ENCODE peak calls at places on chromosomes 2 and 18, in four cellular contexts. One of them, this sample, is unnamed.

GRCh38 chr2:225399509-225399908 is at the start of gene NYAP2:
- DNase-seq in osteoblast: no peak
- DNase-seq in iPS DF 6.9: no peak
- DNase-seq in tibial nerve: no peak
- DNase-seq in this sample: no peak

GRCh38 chr2:182360012-182360662 is 66.7 kb downstream of the PDE1A start:
- DNase-seq in iPS DF 6.9: no peak
- DNase-seq in osteoblast: no peak
- DNase-seq in tibial nerve: no peak
- DNase-seq in this sample: no peak

GRCh38 chr2:241445426-241445825 is 63.0 kb downstream of the STK25 start:
- DNase-seq in osteoblast: no peak
- DNase-seq in tibial nerve: no peak
- DNase-seq in iPS DF 6.9: no peak
- DNase-seq in this sample: no peak

GRCh38 chr18:812673-813404 is 797 bp upstream of the YES1 start:
- DNase-seq in osteoblast: peak; percentile 92
- DNase-seq in tibial nerve: peak; percentile 51
- DNase-seq in iPS DF 6.9: no peak
- DNase-seq in this sample: peak; percentile 56

GRCh38 chr2:72143441-72144356 is 4.0 kb downstream of the CYP26B1 start:
- DNase-seq in tibial nerve: peak; percentile 13
- DNase-seq in iPS DF 6.9: no peak
- DNase-seq in osteoblast: peak; percentile 89
- DNase-seq in this sample: no peak

GRCh38 chr2:189657867-189658266 is 3.4 kb upstream of the ASNSD1 start:
- DNase-seq in osteoblast: peak; percentile 81
- DNase-seq in tibial nerve: no peak
- DNase-seq in iPS DF 6.9: no peak
- DNase-seq in this sample: no peak

GRCh38 chr2:1743396-1744150 is 742 bp downstream of the PXDN start:
- DNase-seq in osteoblast: peak; percentile 89
- DNase-seq in iPS DF 6.9: no peak
- DNase-seq in tibial nerve: no peak
- DNase-seq in this sample: no peak

GRCh38 chr2:171626949-171627348 is 60.3 kb upstream of the DYNC1I2 start:
- DNase-seq in osteoblast: no peak
- DNase-seq in iPS DF 6.9: no peak
- DNase-seq in tibial nerve: no peak
- DNase-seq in this sample: no peak

GRCh38 chr2:201450910-201451329 is 338 bp downstream of the TRAK2 start:
- DNase-seq in osteoblast: peak; percentile 78
- DNase-seq in tibial nerve: peak; percentile 13
- DNase-seq in iPS DF 6.9: no peak
- DNase-seq in this sample: no peak

GRCh38 chr2:124560592-124561112 is 535.6 kb downstream of the CNTNAP5 start:
- DNase-seq in osteoblast: no peak
- DNase-seq in iPS DF 6.9: no peak
- DNase-seq in tibial nerve: no peak
- DNase-seq in this sample: no peak

GRCh38 chr2:119255760-119256573 is 32.3 kb downstream of the STEAP3 start:
- DNase-seq in osteoblast: peak; percentile 93
- DNase-seq in tibial nerve: no peak
- DNase-seq in iPS DF 6.9: no peak
- DNase-seq in this sample: no peak

GRCh38 chr2:6877402-6878305 is at the start of gene RSAD2:
- DNase-seq in tibial nerve: no peak
- DNase-seq in iPS DF 6.9: no peak
- DNase-seq in osteoblast: peak; percentile 9
- DNase-seq in this sample: peak; percentile 77

GRCh38 chr2:224611938-224612337 is 26.8 kb upstream of the CUL3 start:
- DNase-seq in iPS DF 6.9: no peak
- DNase-seq in osteoblast: no peak
- DNase-seq in tibial nerve: no peak
- DNase-seq in this sample: no peak

GRCh38 chr2:96758987-96759386 is 1.7 kb upstream of the CNNM4 start:
- DNase-seq in osteoblast: no peak
- DNase-seq in iPS DF 6.9: no peak
- DNase-seq in tibial nerve: no peak
- DNase-seq in this sample: no peak

GRCh38 chr2:174335605-174336402 is 1.1 kb downstream of the SP9 start:
- DNase-seq in tibial nerve: no peak
- DNase-seq in osteoblast: peak; percentile 87
- DNase-seq in iPS DF 6.9: no peak
- DNase-seq in this sample: no peak

GRCh38 chr18:5419601-5420000 is 124.1 kb upstream of the ZBTB14 start:
- DNase-seq in iPS DF 6.9: no peak
- DNase-seq in tibial nerve: no peak
- DNase-seq in osteoblast: no peak
- DNase-seq in this sample: no peak

GRCh38 chr2:21469158-21469557 is 345.4 kb downstream of the TDRD15 start:
- DNase-seq in osteoblast: no peak
- DNase-seq in tibial nerve: no peak
- DNase-seq in iPS DF 6.9: no peak
- DNase-seq in this sample: no peak

GRCh38 chr2:128346811-128347558 is 28.3 kb upstream of the HS6ST1 start:
- DNase-seq in iPS DF 6.9: no peak
- DNase-seq in tibial nerve: no peak
- DNase-seq in osteoblast: peak; percentile 48
- DNase-seq in this sample: no peak

GRCh38 chr2:219453691-219454131 is 19.1 kb downstream of the SPEG start:
- DNase-seq in osteoblast: peak; percentile 94
- DNase-seq in tibial nerve: no peak
- DNase-seq in iPS DF 6.9: no peak
- DNase-seq in this sample: no peak

GRCh38 chr2:9802576-9802993 is 40.7 kb upstream of the TAF1B start:
- DNase-seq in osteoblast: peak; percentile 25
- DNase-seq in iPS DF 6.9: no peak
- DNase-seq in tibial nerve: no peak
- DNase-seq in this sample: no peak

GRCh38 chr2:45268631-45269030 is 259.4 kb upstream of the SIX2 start:
- DNase-seq in iPS DF 6.9: no peak
- DNase-seq in osteoblast: no peak
- DNase-seq in tibial nerve: no peak
- DNase-seq in this sample: no peak

GRCh38 chr2:63344575-63345284 is 243.5 kb downstream of the WDPCP start:
- DNase-seq in iPS DF 6.9: no peak
- DNase-seq in tibial nerve: no peak
- DNase-seq in osteoblast: no peak
- DNase-seq in this sample: no peak

GRCh38 chr18:2979871-2980606 is 32.9 kb downstream of the LPIN2 start:
- DNase-seq in tibial nerve: no peak
- DNase-seq in osteoblast: no peak
- DNase-seq in iPS DF 6.9: no peak
- DNase-seq in this sample: no peak

GRCh38 chr2:42752299-42752698 is 11.6 kb downstream of the OXER1 start:
- DNase-seq in iPS DF 6.9: no peak
- DNase-seq in osteoblast: peak; percentile 34
- DNase-seq in tibial nerve: no peak
- DNase-seq in this sample: no peak

GRCh38 chr18:75203456-75204261 is 5.3 kb downstream of the PTGR3 start:
- DNase-seq in iPS DF 6.9: no peak
- DNase-seq in osteoblast: peak; percentile 83
- DNase-seq in tibial nerve: no peak
- DNase-seq in this sample: no peak

GRCh38 chr2:224442092-224442999 is 40.4 kb upstream of the FAM124B start:
- DNase-seq in tibial nerve: no peak
- DNase-seq in osteoblast: peak; percentile 86
- DNase-seq in iPS DF 6.9: no peak
- DNase-seq in this sample: no peak

GRCh38 chr2:80786584-80786983 is 482.0 kb upstream of the LRRTM1 start:
- DNase-seq in osteoblast: no peak
- DNase-seq in tibial nerve: no peak
- DNase-seq in iPS DF 6.9: no peak
- DNase-seq in this sample: no peak

GRCh38 chr2:75337040-75337439 is 137.7 kb upstream of the TACR1 start:
- DNase-seq in osteoblast: no peak
- DNase-seq in tibial nerve: no peak
- DNase-seq in iPS DF 6.9: no peak
- DNase-seq in this sample: no peak

GRCh38 chr2:127012868-127013267 is 94.1 kb downstream of the BIN1 start:
- DNase-seq in osteoblast: no peak
- DNase-seq in tibial nerve: no peak
- DNase-seq in iPS DF 6.9: no peak
- DNase-seq in this sample: no peak

GRCh38 chr2:131081190-131081589 is 12.1 kb downstream of the FAM168B start:
- DNase-seq in iPS DF 6.9: no peak
- DNase-seq in osteoblast: no peak
- DNase-seq in tibial nerve: no peak
- DNase-seq in this sample: no peak

GRCh38 chr2:85599468-85600234 is 2.8 kb downstream of the TMEM150A start:
- DNase-seq in iPS DF 6.9: no peak
- DNase-seq in osteoblast: peak; percentile 57
- DNase-seq in tibial nerve: no peak
- DNase-seq in this sample: no peak

GRCh38 chr18:75070625-75071483 is 138.1 kb downstream of the PTGR3 start:
- DNase-seq in osteoblast: peak; percentile 97
- DNase-seq in tibial nerve: no peak
- DNase-seq in iPS DF 6.9: no peak
- DNase-seq in this sample: peak; percentile 88

GRCh38 chr18:12056884-12057402 is 36.7 kb upstream of the ANKRD62 start:
- DNase-seq in osteoblast: no peak
- DNase-seq in tibial nerve: no peak
- DNase-seq in iPS DF 6.9: no peak
- DNase-seq in this sample: no peak

GRCh38 chr2:227491391-227491790 is 19.4 kb downstream of the AGFG1 start:
- DNase-seq in osteoblast: no peak
- DNase-seq in tibial nerve: no peak
- DNase-seq in iPS DF 6.9: no peak
- DNase-seq in this sample: no peak

DNA sequence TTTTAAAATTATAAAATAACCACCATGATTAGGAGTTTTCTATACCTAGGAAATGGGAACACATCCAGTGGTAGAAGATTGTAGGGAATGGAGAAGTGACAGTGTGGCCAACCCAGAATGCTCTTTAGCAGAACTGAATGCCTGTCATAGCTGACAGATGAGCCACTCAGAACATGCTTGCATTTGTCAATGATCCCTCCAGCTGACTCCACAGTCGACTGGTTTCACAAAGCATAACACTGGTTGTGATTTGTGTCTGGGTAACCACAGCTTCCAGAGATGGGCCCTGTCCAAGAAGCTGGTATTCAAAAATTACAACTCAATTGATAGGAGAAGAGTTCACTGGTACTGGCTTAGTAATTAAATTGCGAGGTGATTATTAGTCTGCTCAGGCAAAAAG is 9.0 kb upstream of the CTIF start:
- DNase-seq in iPS DF 6.9: no peak
- DNase-seq in tibial nerve: no peak
- DNase-seq in osteoblast: peak; percentile 81
- DNase-seq in this sample: peak; percentile 49
- H3K27ac ChIP-seq in iPS DF 6.9: no peak overlapping the region
- H3K27ac ChIP-seq in tibial nerve: no peak overlapping the region
- H3K27ac ChIP-seq in osteoblast: no peak overlapping the region
- H3K27ac ChIP-seq in this sample: peak overlapping the region; percentile 65

GRCh38 chr18:42544901-42545300 is 570.6 kb downstream of the RIT2 start:
- DNase-seq in osteoblast: no peak
- DNase-seq in tibial nerve: no peak
- DNase-seq in iPS DF 6.9: no peak
- DNase-seq in this sample: no peak
- H3K27ac ChIP-seq in osteoblast: no peak overlapping the region
- H3K27ac ChIP-seq in tibial nerve: no peak overlapping the region
- H3K27ac ChIP-seq in iPS DF 6.9: no peak overlapping the region
- H3K27ac ChIP-seq in this sample: no peak overlapping the region

DNA sequence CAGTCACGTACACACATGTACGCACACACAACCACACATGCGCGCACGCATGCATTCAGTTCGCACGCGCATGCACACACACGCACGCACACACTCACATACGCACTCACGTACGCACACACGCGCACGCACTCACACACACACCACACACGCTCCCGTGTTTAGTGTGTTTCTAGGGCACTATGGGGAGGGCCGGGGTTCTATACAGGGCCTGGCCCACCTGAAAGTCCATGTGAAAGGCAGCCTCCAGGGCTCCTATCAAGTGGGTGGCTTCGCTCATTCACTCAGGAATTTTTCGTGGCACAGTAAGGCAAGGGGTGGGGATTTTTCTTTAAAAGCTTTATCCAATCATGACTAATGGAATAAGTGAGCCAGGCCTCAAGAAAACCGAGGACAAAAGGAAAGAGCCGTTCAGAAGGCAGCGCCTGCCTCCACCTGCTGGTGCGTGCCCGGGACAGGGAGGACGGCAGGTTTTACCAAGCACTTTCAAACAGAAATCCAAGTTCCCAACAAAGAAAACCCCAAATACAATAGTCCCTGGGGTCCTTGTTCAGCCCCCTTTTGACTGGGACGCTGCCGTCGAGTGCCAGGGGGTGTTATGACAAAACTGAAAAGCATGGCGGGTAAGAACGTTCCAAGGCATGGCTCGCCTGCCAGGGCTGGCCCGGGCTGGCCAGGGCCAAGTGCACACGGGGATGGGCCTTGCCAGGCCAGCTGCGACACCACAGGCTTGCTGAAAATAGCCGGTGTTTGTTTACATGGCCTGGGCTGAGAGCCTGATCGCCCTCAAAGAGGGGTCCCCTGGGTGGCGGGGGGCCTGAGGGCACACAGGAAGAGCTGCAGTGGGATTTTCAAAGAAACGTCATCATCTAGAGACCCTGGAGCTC is 110.0 kb downstream of the HDAC4 start:
- DNase-seq in iPS DF 6.9: no peak
- DNase-seq in osteoblast: peak; percentile 90
- DNase-seq in tibial nerve: peak; percentile 14
- DNase-seq in this sample: peak; percentile 43
- H3K27ac ChIP-seq in iPS DF 6.9: no peak overlapping the region
- H3K27ac ChIP-seq in osteoblast: peak overlapping the region; percentile 24
- H3K27ac ChIP-seq in tibial nerve: peak overlapping the region; percentile 46
- H3K27ac ChIP-seq in this sample: peak overlapping the region; percentile 43

GRCh38 chr2:60549250-60550150 is 4.0 kb downstream of the BCL11A start:
- DNase-seq in iPS DF 6.9: no peak
- DNase-seq in tibial nerve: no peak
- DNase-seq in osteoblast: no peak
- DNase-seq in this sample: no peak

GRCh38 chr2:60551241-60552095 is 2.0 kb downstream of the BCL11A start:
- DNase-seq in tibial nerve: no peak
- DNase-seq in iPS DF 6.9: no peak
- DNase-seq in osteoblast: peak; percentile 80
- DNase-seq in this sample: no peak

GRCh38 chr2:60550984-60551240 is 2.5 kb downstream of the BCL11A start:
- DNase-seq in osteoblast: no peak
- DNase-seq in tibial nerve: no peak
- DNase-seq in iPS DF 6.9: no peak
- DNase-seq in this sample: no peak

GRCh38 chr2:60548844-60549243 is 4.6 kb downstream of the BCL11A start:
- DNase-seq in osteoblast: no peak
- DNase-seq in tibial nerve: no peak
- DNase-seq in iPS DF 6.9: no peak
- DNase-seq in this sample: no peak

GRCh38 chr2:60550151-60550983 is 3.1 kb downstream of the BCL11A start:
- DNase-seq in tibial nerve: no peak
- DNase-seq in iPS DF 6.9: no peak
- DNase-seq in osteoblast: peak; percentile 92
- DNase-seq in this sample: peak; percentile 55
- H3K27ac ChIP-seq in tibial nerve: peak overlapping the region; percentile 69
- H3K27ac ChIP-seq in iPS DF 6.9: peak overlapping the region; percentile 46
- H3K27ac ChIP-seq in osteoblast: no peak overlapping the region
- H3K27ac ChIP-seq in this sample: peak overlapping the region; percentile 70

GRCh38 chr2:238261718-238262375 is 22.0 kb upstream of the HES6 start:
- DNase-seq in tibial nerve: no peak
- DNase-seq in iPS DF 6.9: no peak
- DNase-seq in osteoblast: no peak
- DNase-seq in this sample: no peak
- H3K27ac ChIP-seq in tibial nerve: no peak overlapping the region
- H3K27ac ChIP-seq in iPS DF 6.9: no peak overlapping the region
- H3K27ac ChIP-seq in osteoblast: no peak overlapping the region
- H3K27ac ChIP-seq in this sample: no peak overlapping the region